ENCODE peak calls at places on chromosomes 6 and 20, in six cellular contexts. H is HCT116, R is breast epithelium, J is heart left ventricle, Z is A549, P is upper lobe of left lung. C is an unnamed sample.
A peak's percentile ranks its signal among the peaks of the same experiment; 100 is the strongest.

GRCh38 chr6:26363882-26364825 is 844 bp upstream of the BTN3A2 start:
- DNase-seq in H (no peak), P (no peak), R (no peak), Z (no peak), J (no peak), C (no peak)

GRCh38 chr20:53032021-53033001 is 60.2 kb downstream of the TSHZ2 start:
- DNase-seq in Z (no peak), P (no peak), J (no peak), R (peak; percentile 78), H (no peak), C (peak; percentile 82)

GRCh38 chr20:61135266-61135665 is 116.8 kb upstream of the CDH4 start:
- DNase-seq in P (no peak), R (no peak), H (no peak), Z (no peak), J (no peak), C (no peak)

GRCh38 chr6:11404081-11404480 is 133.5 kb upstream of the TMEM170B start:
- DNase-seq in R (no peak), H (no peak), J (no peak), Z (no peak), P (no peak), C (no peak)

GRCh38 chr6:50992232-50992631 is 173.6 kb downstream of the TFAP2B start:
- DNase-seq in J (no peak), H (no peak), P (no peak), Z (no peak), R (no peak), C (no peak)

GRCh38 chr6:170437719-170438401 is 115.2 kb downstream of the PSMB1 start:
- DNase-seq in R (no peak), H (no peak), Z (no peak), J (no peak), P (no peak), C (no peak)

GRCh38 chr6:168713839-168714238 is 272.9 kb downstream of the SMOC2 start:
- DNase-seq in J (no peak), P (no peak), Z (peak; percentile 75), H (peak; percentile 49), R (no peak), C (no peak)

GRCh38 chr6:157150076-157150475 is 173.2 kb downstream of the TMEM242 start:
- DNase-seq in H (no peak), J (no peak), R (no peak), P (no peak), Z (no peak), C (no peak)

GRCh38 chr6:133820208-133820607 is 68.7 kb upstream of the TCF21 start:
- DNase-seq in J (no peak), H (no peak), R (no peak), P (no peak), Z (no peak), C (no peak)

GRCh38 chr6:139625998-139626975 is 251.8 kb upstream of the CITED2 start:
- DNase-seq in J (no peak), R (no peak), P (peak; percentile 34), H (no peak), Z (no peak), C (no peak)

GRCh38 chr6:132768051-132768517 is 10.4 kb upstream of the VNN2 start:
- DNase-seq in H (peak; percentile 40), P (peak; percentile 69), Z (peak; percentile 52), J (peak; percentile 65), R (no peak), C (no peak)

GRCh38 chr20:904146-904545 is 12.0 kb downstream of the ANGPT4 start:
- DNase-seq in P (no peak), H (no peak), J (no peak), R (peak; percentile 34), Z (no peak), C (no peak)

GRCh38 chr6:15994814-15995459 is 133.9 kb upstream of the MYLIP start:
- DNase-seq in R (no peak), H (no peak), J (no peak), P (no peak), Z (no peak), C (no peak)

GRCh38 chr6:26250806-26251075 is 114.3 kb upstream of the BTN3A2 start:
- DNase-seq in R (no peak), P (no peak), J (no peak), Z (no peak), H (no peak), C (no peak)

DNA sequence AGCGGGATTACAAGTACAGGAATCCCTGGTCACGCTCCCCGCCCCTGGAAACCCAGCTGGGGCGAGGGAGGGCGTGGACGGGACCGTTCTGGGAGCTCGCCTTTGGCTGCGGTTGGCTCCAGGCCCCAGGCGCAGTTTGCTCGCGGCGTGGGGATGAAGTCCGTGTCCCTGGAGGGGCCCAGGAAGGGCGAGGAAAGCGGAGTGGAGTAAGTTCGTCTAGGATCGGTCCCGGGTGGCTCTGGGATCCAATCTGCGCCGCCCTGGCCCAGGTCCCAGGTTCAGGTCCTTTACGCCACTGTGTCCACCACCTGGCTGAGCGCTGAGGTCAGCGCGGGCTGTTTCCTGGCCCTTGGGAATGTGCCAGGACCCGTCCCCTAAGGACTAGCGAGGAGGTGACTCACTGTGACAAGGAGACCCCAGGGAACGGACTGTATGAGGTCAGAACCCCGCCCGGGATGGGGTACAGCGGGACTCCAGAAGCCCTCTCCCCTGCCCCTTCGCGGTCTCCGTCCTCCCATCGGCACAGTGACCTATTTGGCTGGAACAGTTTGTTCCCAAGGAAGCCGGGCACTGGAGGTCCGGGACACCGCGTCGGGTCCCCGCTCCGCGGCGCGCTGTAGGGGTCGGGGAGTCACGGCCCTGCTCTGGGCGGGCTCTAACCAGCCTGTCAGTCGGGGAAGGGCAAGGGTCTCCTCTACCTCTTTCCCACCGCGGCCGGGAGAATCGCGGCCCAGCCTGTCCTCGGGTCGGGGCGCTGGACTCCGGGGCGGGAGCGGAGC is 718 bp downstream of the CDKN1A start:
- DNase-seq in R (peak; percentile 68), H (no peak), Z (peak; percentile 55), J (peak; percentile 88), P (peak; percentile 82), C (peak; percentile 81)
- TF ChIP-seq POLR2A in R (peak; percentile 33), H (no peak), Z (no peak), J (no peak), P (peak; percentile 49), C (peak; percentile 25)

DNA sequence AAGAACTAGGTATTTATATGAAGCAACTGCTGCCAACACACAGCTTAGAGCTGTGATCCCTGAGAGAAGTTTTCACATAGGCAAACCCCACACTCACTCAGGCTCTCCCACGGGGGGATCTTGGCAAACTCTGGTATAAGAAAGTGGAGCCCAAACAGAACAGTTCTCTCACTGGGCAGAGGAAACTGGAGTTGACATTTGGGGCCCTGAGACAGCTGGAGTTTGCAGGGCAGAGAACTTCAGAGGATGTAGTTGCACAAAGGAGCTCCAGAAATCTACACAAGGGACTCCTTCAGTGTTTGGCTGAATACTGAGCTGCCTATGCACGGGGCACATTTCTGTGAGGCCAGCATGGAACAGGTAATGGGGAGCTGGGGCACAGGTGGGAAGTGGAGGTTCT is 169.3 kb downstream of the ANKRD60 start:
- DNase-seq in Z (no peak), P (peak; percentile 6), J (no peak), R (no peak), H (no peak), C (no peak)
- H3K4me3 ChIP-seq in Z (no peak overlapping the region), P (no peak overlapping the region), J (no peak overlapping the region), R (no peak overlapping the region), H (no peak overlapping the region), C (no peak overlapping the region)

DNA sequence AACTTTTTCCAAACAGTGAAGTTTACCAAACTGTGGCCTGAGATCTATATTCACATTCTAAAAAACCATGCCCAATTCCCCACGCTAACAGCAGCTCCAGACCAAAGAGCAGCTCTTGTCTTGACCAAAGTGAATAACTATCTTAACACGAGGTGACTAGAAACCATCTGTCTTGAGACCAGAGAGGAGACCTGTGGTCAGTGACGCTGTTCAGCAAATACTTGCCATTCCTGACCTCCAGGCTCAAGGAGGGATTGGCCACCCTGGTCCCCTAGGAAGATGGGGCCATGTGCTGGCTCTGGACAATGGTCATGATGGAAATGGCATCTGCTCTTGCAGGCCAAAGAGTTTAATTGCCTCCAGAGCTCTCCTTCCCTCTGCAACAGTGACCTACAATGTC is 104.4 kb upstream of the CD93 start:
- DNase-seq in J (no peak), Z (no peak), P (no peak), H (no peak), R (no peak), C (no peak)
- TF ChIP-seq POLR2A in J (no peak), Z (no peak), P (no peak), H (no peak), R (no peak), C (no peak)

GRCh38 chr20:11205769-11206362 is 532.1 kb upstream of the JAG1 start:
- DNase-seq in R (no peak), Z (no peak), P (no peak), J (no peak), H (no peak), C (no peak)

GRCh38 chr20:11212288-11212687 is 538.5 kb upstream of the JAG1 start:
- DNase-seq in H (no peak), Z (no peak), P (no peak), J (no peak), R (no peak), C (no peak)

GRCh38 chr20:11210611-11211010 is 536.8 kb upstream of the JAG1 start:
- DNase-seq in Z (no peak), R (no peak), P (no peak), J (no peak), H (no peak), C (no peak)

GRCh38 chr20:11204926-11205768 is 531.3 kb upstream of the JAG1 start:
- DNase-seq in P (peak; percentile 70), Z (peak; percentile 89), J (no peak), H (peak; percentile 73), R (peak; percentile 33), C (peak; percentile 29)

GRCh38 chr20:11207749-11208502 is 534.1 kb upstream of the JAG1 start:
- DNase-seq in H (peak; percentile 86), P (no peak), J (no peak), R (no peak), Z (peak; percentile 98), C (no peak)
- H3K4me3 ChIP-seq in H (peak overlapping the region; percentile 4), P (no peak overlapping the region), J (no peak overlapping the region), R (no peak overlapping the region), Z (no peak overlapping the region), C (no peak overlapping the region)

DNA sequence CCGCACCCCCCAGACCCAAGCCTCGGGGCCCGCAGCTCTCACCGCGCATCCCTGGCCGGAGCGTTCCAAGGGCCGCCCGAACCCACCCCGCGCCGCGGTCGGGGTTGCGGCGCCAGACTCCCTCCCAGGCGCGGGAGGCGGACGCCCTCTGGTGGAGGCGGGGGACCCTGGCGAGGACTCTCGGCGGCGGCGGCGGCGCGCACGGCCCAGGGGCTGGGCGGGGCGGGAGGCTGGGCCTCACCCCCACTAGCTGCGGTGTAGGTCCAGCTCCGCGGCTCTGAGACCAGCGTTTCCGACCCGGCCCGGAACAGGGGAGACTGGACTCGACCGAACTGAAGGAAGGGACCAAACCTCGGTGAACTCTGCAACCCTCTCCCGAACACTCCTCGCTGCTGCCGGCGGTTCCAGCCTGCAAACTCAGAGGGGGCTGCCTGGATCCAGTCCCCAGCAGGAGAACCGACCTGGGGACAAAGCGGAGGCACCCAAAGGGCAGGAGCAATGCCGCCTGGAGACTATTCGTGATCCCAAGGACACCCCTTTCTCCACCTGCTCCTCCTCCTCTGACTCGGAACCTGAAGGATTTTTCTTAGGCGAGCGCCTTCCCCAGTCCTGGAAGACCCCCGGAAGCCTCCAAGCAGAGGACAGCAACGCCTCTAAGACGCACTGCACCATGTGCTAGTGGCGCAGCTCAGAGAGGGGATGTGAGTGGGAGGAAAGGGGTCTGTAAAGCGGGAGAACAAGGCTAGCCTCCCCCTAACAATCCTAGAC is 859 bp upstream of the TOMM6 start:
- DNase-seq in J (peak; percentile 96), Z (peak; percentile 72), P (peak; percentile 92), H (peak; percentile 23), R (peak; percentile 75), C (peak; percentile 92)
- TF ChIP-seq POLR2A in J (peak; percentile 38), Z (peak; percentile 52), P (no peak), H (peak; percentile 38), R (no peak), C (no peak)

C was measured in uterus.